ENCODE peak calls at places on chromosome 11, in five cellular contexts. L, H, V, M and O are unnamed samples.

GRCh38 chr11:123137496-123138270 is 57.4 kb downstream of the CLMP start:
- DNase-seq in L (peak), H (peak), V (no peak), M (peak), O (peak)

GRCh38 chr11:76803811-76804600 is 20.9 kb downstream of the TSKU start:
- DNase-seq in L (peak), H (peak), V (no peak), M (no peak), O (no peak)

GRCh38 chr11:127070808-127071207 is 70.2 kb upstream of the KIRREL3 start:
- DNase-seq in L (no peak), H (no peak), V (no peak), M (no peak), O (no peak)

GRCh38 chr11:68677432-68677831 is 6.9 kb upstream of the GAL start:
- DNase-seq in L (peak), H (peak), V (peak), M (no peak), O (peak)

GRCh38 chr11:2700415-2701211 is 819 bp upstream of the KCNQ1OT1 start:
- DNase-seq in L (peak), H (peak), V (peak), M (no peak), O (peak)

GRCh38 chr11:16923987-16924386 is 90.2 kb downstream of the PLEKHA7 start:
- DNase-seq in L (no peak), H (no peak), V (no peak), M (no peak), O (peak)

GRCh38 chr11:75508051-75508561 is 17.6 kb downstream of the GDPD5 start:
- DNase-seq in L (no peak), H (no peak), V (no peak), M (peak), O (no peak)

GRCh38 chr11:47324520-47324919 is 28.0 kb downstream of the MYBPC3 start:
- DNase-seq in L (no peak), H (no peak), V (no peak), M (no peak), O (no peak)

GRCh38 chr11:119100246-119100959 is 1.2 kb downstream of the DPAGT1 start:
- DNase-seq in L (peak), H (no peak), V (no peak), M (no peak), O (peak)

GRCh38 chr11:134598368-134598767 is 186.3 kb upstream of the B3GAT1 start:
- DNase-seq in L (no peak), H (no peak), V (no peak), M (no peak), O (no peak)

GRCh38 chr11:69708731-69709401 is 5.0 kb upstream of the FGF19 start:
- DNase-seq in L (no peak), H (no peak), V (no peak), M (no peak), O (peak)

GRCh38 chr11:112082729-112083128 is 3.8 kb downstream of the TIMM8B start:
- DNase-seq in L (peak), H (peak), V (no peak), M (no peak), O (no peak)

GRCh38 chr11:27497284-27497866 is 9.2 kb downstream of the LIN7C start:
- DNase-seq in L (peak), H (no peak), V (no peak), M (no peak), O (peak)

GRCh38 chr11:77813256-77813655 is 7.3 kb downstream of the RSF1 start:
- DNase-seq in L (peak), H (no peak), V (no peak), M (no peak), O (no peak)

GRCh38 chr11:1034456-1035295 is 1.8 kb downstream of the MUC6 start:
- DNase-seq in L (no peak), H (no peak), V (no peak), M (no peak), O (no peak)

GRCh38 chr11:115471367-115471766 is 32.8 kb downstream of the CADM1 start:
- DNase-seq in L (no peak), H (no peak), V (no peak), M (no peak), O (peak)

GRCh38 chr11:92796744-92797143 is 172.7 kb upstream of the MTNR1B start:
- DNase-seq in L (no peak), H (no peak), V (no peak), M (no peak), O (no peak)

GRCh38 chr11:96173906-96174305 is 169.1 kb downstream of the MAML2 start:
- DNase-seq in L (no peak), H (no peak), V (no peak), M (no peak), O (no peak)

GRCh38 chr11:61971177-61972111 is 4.0 kb upstream of the FTH1 start:
- DNase-seq in L (peak), H (peak), V (peak), M (peak), O (peak)

GRCh38 chr11:10396771-10397170 is 58.3 kb upstream of the AMPD3 start:
- DNase-seq in L (no peak), H (no peak), V (no peak), M (no peak), O (no peak)

GRCh38 chr11:63813563-63814382 is 517 bp downstream of the SPINDOC start:
- DNase-seq in L (peak), H (peak), V (peak), M (peak), O (peak)

GRCh38 chr11:2699185-2699530 is 636 bp downstream of the KCNQ1OT1 start:
- DNase-seq in L (no peak), H (no peak), V (no peak), M (no peak), O (no peak)

GRCh38 chr11:19725379-19726079 is 12.9 kb downstream of the NAV2 start:
- DNase-seq in L (no peak), H (no peak), V (no peak), M (no peak), O (no peak)

GRCh38 chr11:74332272-74332671 is 20.8 kb upstream of the P4HA3 start:
- DNase-seq in L (no peak), H (no peak), V (no peak), M (no peak), O (no peak)

GRCh38 chr11:8870461-8871282 is 40.3 kb upstream of the AKIP1 start:
- DNase-seq in L (peak), H (peak), V (peak), M (no peak), O (peak)

GRCh38 chr11:811446-812245 is 1.9 kb downstream of the RPLP2 start:
- DNase-seq in L (no peak), H (no peak), V (no peak), M (no peak), O (no peak)

GRCh38 chr11:100739636-100740035 is 52.5 kb downstream of the ARHGAP42 start:
- DNase-seq in L (peak), H (peak), V (peak), M (no peak), O (peak)